ENCODE peak calls at places on chromosomes 11 and 22, in eight cellular contexts. K is uterus, O is IMR-90, M is body of pancreas, I is adrenal gland, F is HCT116, L is prostate gland, P is tibial nerve. T is an unnamed sample.

GRCh38 chr11:47233989-47234668 is 14.5 kb downstream of the ACP2 start:
- DNase-seq in K (no peak), O (peak), M (no peak), I (peak), F (no peak), L (no peak), P (no peak), T (no peak)

GRCh38 chr22:29838599-29838956 is 504 bp upstream of the ASCC2 start:
- DNase-seq in K (no peak), O (no peak), M (no peak), I (no peak), F (no peak), L (no peak), P (no peak), T (no peak)

GRCh38 chr22:46055851-46056168 is 78.8 kb upstream of the WNT7B start:
- DNase-seq in K (no peak), O (no peak), M (no peak), I (no peak), F (no peak), L (no peak), P (no peak), T (peak)

GRCh38 chr11:111557425-111558111 is 17.0 kb downstream of the LAYN start:
- DNase-seq in K (peak), O (peak), M (no peak), I (no peak), F (no peak), L (no peak), P (no peak), T (no peak)

GRCh38 chr11:129538323-129538722 is 162.7 kb downstream of the BARX2 start:
- DNase-seq in K (no peak), O (no peak), M (no peak), I (no peak), F (no peak), L (peak), P (no peak), T (no peak)

GRCh38 chr11:64014361-64014760 is 21.4 kb upstream of the FLRT1 start:
- DNase-seq in K (no peak), O (no peak), M (no peak), I (no peak), F (no peak), L (no peak), P (no peak), T (no peak)

GRCh38 chr11:44623321-44623715 is 57.9 kb downstream of the CD82 start:
- DNase-seq in K (peak), O (no peak), M (no peak), I (peak), F (no peak), L (peak), P (peak), T (peak)

GRCh38 chr11:14636119-14636518 is 7.5 kb upstream of the PDE3B start:
- DNase-seq in K (no peak), O (no peak), M (no peak), I (no peak), F (no peak), L (no peak), P (no peak), T (no peak)

GRCh38 chr11:69912161-69912910 is 93.1 kb upstream of the FGF3 start:
- DNase-seq in K (no peak), O (no peak), M (peak), I (no peak), F (no peak), L (no peak), P (no peak), T (no peak)

GRCh38 chr11:19576054-19576453 is 136.6 kb upstream of the NAV2 start:
- DNase-seq in K (no peak), O (peak), M (no peak), I (no peak), F (no peak), L (no peak), P (no peak), T (no peak)
- H3K27ac ChIP-seq in K (peak), O (no peak), M (no peak), I (no peak), F (no peak), L (peak), P (no peak), T (no peak)

DNA sequence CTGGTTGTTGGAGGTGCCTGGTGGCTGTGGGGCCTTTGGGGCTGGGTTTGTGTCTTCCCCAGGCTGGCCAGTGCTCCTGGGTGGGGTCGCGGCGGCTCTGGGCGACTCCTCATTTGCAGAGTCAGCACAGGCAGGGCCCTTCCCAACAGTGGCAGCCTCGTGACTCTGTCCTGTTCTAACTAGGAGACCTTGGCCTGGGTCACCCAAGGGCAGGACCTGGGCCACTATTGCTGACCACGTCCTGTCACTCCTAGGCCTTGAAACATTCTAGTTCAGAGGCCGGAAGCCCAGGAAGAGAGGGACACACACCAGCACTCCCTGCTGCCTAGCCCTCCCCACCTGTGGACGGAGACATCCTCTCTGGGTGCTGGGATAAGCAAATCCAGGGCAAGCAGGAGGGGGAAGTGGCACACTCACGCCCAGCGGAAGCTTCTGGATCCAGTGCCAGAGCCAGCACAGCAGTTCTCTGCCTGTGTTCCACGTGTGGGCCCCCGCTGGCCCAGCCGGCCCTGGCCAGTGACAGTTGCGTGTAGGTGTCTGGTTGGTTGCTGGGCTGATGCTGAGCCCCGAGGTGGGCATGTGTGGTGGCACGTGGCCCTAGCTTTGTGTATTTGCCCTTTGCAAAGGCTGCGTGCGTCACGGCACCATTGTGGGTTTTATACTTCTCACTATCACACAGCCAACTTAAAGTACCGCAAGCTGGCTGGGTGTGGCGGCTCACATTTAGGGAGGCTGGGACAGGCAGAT is 4.3 kb upstream of the CHID1 start:
- DNase-seq in K (no peak), O (no peak), M (no peak), I (peak), F (no peak), L (no peak), P (peak), T (peak)
- TF ChIP-seq POLR2A in K (no peak), O (no peak), M (no peak), I (peak), F (no peak), L (no peak), P (no peak), T (no peak)

GRCh38 chr11:34344410-34345011 is 13.3 kb downstream of the ABTB2 start:
- DNase-seq in K (no peak), O (no peak), M (peak), I (no peak), F (peak), L (no peak), P (no peak), T (no peak)
- H3K27ac ChIP-seq in K (peak), O (no peak), M (no peak), I (no peak), F (peak), L (no peak), P (no peak), T (no peak)

GRCh38 chr11:66284526-66285078 is 4.3 kb downstream of the YIF1A start:
- DNase-seq in K (no peak), O (no peak), M (no peak), I (no peak), F (no peak), L (no peak), P (no peak), T (no peak)

GRCh38 chr11:66287256-66288137 is 1.4 kb downstream of the YIF1A start:
- DNase-seq in K (no peak), O (no peak), M (no peak), I (no peak), F (no peak), L (no peak), P (no peak), T (no peak)

GRCh38 chr11:66286699-66287098 is 2.2 kb downstream of the YIF1A start:
- DNase-seq in K (no peak), O (no peak), M (no peak), I (no peak), F (no peak), L (no peak), P (no peak), T (no peak)

GRCh38 chr11:66283461-66284105 is 5.4 kb downstream of the YIF1A start:
- DNase-seq in K (no peak), O (no peak), M (no peak), I (no peak), F (no peak), L (no peak), P (no peak), T (no peak)

DNA sequence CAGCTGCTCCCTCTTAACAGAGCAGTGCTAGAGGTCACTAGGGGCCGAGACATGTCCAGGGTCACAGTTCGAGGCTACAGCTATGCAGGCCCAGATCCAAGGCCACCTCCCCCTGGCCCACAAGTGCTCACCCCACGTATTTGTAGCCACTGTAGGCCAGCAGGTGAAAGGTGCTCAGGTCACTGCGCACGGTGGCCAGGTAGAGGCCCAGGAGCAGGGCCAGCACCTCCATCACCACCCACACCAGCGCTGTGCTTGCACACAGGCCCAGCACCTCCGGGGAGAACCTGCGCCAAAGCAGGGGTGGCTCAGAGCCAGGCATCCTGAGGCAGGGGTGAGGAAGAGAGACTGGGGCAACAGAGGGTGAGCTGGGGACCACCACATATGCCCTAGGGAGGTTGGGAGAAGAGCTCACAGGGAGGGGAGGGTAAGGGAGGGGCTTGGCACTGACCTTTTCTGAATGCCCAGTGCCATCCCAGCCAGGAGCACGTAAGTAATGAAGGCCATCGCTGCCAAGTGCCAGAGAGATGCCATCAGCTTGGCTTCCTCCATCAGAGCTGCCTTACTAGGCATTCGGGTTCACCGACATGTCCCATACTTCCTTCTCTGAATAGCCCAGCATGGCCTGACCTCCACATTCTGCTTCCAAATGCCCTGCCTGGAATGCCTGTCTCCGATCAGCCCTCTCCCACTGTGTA is 3.5 kb downstream of the YIF1A start:
- DNase-seq in K (no peak), O (no peak), M (no peak), I (no peak), F (no peak), L (no peak), P (no peak), T (no peak)
- TF ChIP-seq POLR2A in K (no peak), O (no peak), M (no peak), I (no peak), F (no peak), L (no peak), P (no peak), T (no peak)

GRCh38 chr11:97963528-97964331 is 1057.0 kb upstream of the CNTN5 start:
- DNase-seq in K (no peak), O (peak), M (no peak), I (no peak), F (no peak), L (no peak), P (no peak), T (no peak)

GRCh38 chr11:97964332-97965004 is 1056.3 kb upstream of the CNTN5 start:
- DNase-seq in K (no peak), O (no peak), M (no peak), I (no peak), F (no peak), L (no peak), P (no peak), T (no peak)

GRCh38 chr11:97968071-97968470 is 1052.7 kb upstream of the CNTN5 start:
- DNase-seq in K (no peak), O (no peak), M (no peak), I (no peak), F (no peak), L (no peak), P (no peak), T (no peak)

GRCh38 chr11:97966901-97967300 is 1053.8 kb upstream of the CNTN5 start:
- DNase-seq in K (no peak), O (no peak), M (no peak), I (no peak), F (no peak), L (no peak), P (no peak), T (no peak)

GRCh38 chr11:97965849-97966646 is 1054.7 kb upstream of the CNTN5 start:
- DNase-seq in K (no peak), O (peak), M (no peak), I (no peak), F (no peak), L (no peak), P (no peak), T (no peak)
- H3K27ac ChIP-seq in K (no peak), O (peak), M (no peak), I (no peak), F (no peak), L (no peak), P (no peak), T (no peak)

DNA sequence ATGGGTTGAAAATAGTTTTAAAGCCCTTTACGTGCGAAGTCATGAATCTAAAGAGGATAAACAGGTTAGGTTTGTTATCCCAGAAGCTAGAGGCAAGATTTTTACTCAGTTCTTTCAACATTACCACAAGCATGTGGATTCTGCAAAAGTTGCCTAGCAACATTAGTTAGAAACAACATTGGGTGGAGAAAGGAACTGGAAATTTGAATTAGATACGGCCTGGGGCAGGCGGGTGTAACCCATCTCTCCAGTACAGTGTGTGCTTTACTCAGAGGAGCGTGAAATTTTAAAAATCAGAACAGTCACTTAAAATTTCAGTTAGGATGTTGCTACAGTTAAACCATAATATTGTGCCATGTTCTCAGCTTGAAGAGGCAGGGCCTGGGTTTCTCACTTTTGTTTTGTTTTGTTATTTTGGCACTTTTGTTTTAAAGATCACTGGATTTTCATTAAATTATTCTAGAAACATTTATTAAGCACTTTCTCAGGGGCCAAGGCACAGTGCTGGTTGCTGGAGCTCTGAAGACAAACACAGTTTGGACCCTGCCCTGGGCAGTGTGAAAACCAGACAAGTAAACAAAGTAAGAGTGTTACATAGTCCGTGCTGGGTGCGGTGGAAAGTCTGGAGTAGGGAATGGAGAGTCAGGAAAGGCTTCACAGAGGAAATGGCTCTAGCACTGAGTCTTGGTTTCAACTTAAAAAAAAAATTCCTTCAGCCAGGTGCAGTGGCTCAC is 4.4 kb upstream of the WEE1 start:
- DNase-seq in K (peak), O (peak), M (peak), I (no peak), F (peak), L (peak), P (peak), T (peak)
- TF ChIP-seq POLR2A in K (peak), O (peak), M (peak), I (no peak), F (no peak), L (peak), P (no peak), T (no peak)

DNA sequence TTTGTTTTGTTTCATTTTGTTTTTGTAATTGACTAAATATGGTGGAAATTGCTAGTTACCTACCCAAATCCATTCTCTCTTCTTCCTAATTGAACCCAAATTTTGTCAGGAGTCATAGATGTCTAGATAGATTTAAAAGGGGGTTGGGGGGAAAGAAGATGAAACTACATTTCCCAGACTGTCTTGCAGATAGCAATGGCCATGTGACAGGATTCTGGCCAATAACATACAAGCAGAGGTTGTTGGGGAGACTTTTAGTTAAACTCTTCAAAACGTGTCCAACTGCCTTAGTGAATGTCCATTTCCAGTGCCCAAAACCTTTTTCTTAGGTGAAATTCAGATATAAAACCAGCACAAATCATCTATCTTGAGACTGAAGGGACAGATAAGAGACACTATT is 583.9 kb upstream of the API5 start:
- DNase-seq in K (no peak), O (no peak), M (no peak), I (no peak), F (no peak), L (no peak), P (no peak), T (no peak)
- H3K27ac ChIP-seq in K (no peak), O (no peak), M (no peak), I (no peak), F (no peak), L (no peak), P (no peak), T (no peak)